ENCODE peak calls at places on chromosomes 11 and 22, in five cellular contexts. O is H1, G is neuronal stem cell, X is mesenchymal stem cell, A is H9. F is an unnamed sample. For H3K79me1, the result is how much of the 10 kb centered on the place peaks cover.

GRCh38 chr11:27864046-27865025 is 164.1 kb upstream of the BDNF start:
- DNase-seq in X (no peak), O (no peak), A (no peak), G (peak), F (no peak)

GRCh38 chr11:37926772-37927171 is 1328.7 kb upstream of the RAG2 start:
- DNase-seq in X (no peak), A (no peak), O (no peak), G (no peak), F (no peak)

GRCh38 chr11:115134886-115135285 is 369.3 kb downstream of the CADM1 start:
- DNase-seq in A (no peak), O (no peak), G (no peak), X (no peak), F (no peak)

GRCh38 chr11:8604078-8604723 is 10.2 kb upstream of the STK33 start:
- DNase-seq in X (peak), A (peak), O (peak), G (peak), F (peak)

GRCh38 chr22:28441720-28442263 is 237.8 kb downstream of the TTC28 start:
- DNase-seq in G (peak), O (no peak), A (no peak), X (no peak), F (no peak)

GRCh38 chr11:111696556-111696955 is 69.6 kb downstream of the PPP2R1B start:
- DNase-seq in X (peak), O (no peak), G (no peak), A (no peak), F (no peak)

GRCh38 chr11:104033134-104033533 is 3.3 kb upstream of the DDI1 start:
- DNase-seq in A (no peak), O (no peak), X (peak), G (no peak), F (no peak)

GRCh38 chr11:26929806-26930517 is 64.0 kb upstream of the FIBIN start:
- DNase-seq in O (no peak), X (peak), A (no peak), G (no peak), F (no peak)

GRCh38 chr11:64173616-64174355 is 7.9 kb upstream of the MACROD1 start:
- DNase-seq in O (no peak), G (no peak), X (peak), A (no peak), F (no peak)

GRCh38 chr11:114886644-114887259 is 208.4 kb downstream of the NXPE2 start:
- DNase-seq in O (no peak), X (no peak), A (no peak), G (no peak), F (no peak)

DNA sequence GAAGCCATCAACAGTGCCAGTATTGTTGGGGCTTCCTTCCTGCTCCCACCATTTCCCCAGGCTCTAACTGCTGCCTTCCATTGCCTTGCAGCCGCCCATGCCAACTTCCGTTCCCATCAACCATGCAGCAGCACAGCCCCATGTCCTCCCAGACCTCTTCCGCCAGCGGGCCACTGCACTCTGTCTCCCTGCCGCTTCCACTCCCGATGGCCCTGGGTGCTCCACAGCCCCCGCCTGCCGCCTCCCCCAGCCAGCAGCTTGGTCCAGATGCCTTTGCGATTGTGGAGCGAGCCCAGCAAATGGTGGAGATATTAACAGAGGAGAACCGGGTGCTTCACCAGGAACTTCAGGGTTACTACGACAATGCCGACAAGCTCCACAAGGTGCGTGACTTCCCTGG is 53.3 kb downstream of the AMOTL1 start:
- DNase-seq in A (no peak), O (no peak), G (no peak), X (no peak), F (no peak)
- H3K79me1 ChIP-seq in A (under half), O (under half), G (under half), X (under half), F (under half)

DNA sequence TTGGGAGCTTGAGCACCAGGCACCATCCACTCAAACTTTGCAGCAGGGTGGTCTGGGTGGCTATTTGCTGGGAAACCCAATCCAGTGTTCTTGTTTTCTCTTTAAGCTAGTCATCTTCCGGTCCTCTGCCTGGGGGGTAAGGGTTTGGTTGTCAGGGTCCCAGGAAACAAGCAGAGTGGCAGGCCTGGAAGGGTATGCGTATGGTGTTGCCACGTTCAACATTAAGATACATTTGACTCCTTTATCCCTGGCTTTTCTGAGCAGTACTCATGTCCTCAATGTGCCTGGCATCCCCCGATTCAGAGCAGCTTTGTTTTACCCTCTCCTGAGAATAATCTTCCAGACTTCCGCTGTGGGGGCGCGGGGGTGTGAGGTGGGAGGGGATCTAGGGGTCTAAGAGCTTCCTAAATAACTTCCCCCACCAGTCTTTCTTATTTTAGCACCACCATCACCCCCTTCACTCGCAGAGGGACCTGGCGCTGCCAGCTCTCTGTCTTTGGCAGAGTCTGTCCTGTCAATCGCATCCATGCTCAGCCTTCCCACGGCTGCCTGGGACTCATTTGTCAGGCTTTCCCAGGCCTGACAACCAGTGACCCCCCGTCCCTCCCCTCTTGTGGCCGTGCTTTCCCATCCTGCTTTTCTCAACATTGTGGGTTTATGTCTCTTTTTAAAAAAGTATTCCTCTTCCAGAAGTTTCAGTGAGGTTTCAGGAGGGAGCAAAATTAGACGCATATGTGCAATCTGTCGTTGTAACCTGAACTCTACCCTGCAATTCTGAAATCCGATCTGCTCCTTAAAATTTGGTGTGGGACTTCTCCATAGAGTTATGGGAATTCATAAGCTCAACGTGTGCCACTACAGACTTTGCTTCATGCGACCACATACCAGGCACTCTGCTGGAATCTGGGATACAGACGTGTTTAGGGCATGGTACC is 27.0 kb upstream of the RBFOX2 start:
- DNase-seq in X (no peak), A (no peak), O (no peak), G (no peak), F (no peak)
- H4K91ac ChIP-seq in X (no peak), A (no peak), O (no peak), G (no peak), F (peak)

GRCh38 chr11:72744474-72744873 is 7.7 kb downstream of the ARAP1 start:
- DNase-seq in A (no peak), O (no peak), G (no peak), X (no peak), F (no peak)
- H2BK12ac ChIP-seq in A (no peak), O (no peak), G (no peak), X (no peak), F (no peak)

GRCh38 chr11:12813371-12814225 is 139.4 kb downstream of the TEAD1 start:
- DNase-seq in O (no peak), G (no peak), A (no peak), X (peak), F (no peak)
- H3K79me1 ChIP-seq in O (under half), G (under half), A (under half), X (under half), F (under half)

DNA sequence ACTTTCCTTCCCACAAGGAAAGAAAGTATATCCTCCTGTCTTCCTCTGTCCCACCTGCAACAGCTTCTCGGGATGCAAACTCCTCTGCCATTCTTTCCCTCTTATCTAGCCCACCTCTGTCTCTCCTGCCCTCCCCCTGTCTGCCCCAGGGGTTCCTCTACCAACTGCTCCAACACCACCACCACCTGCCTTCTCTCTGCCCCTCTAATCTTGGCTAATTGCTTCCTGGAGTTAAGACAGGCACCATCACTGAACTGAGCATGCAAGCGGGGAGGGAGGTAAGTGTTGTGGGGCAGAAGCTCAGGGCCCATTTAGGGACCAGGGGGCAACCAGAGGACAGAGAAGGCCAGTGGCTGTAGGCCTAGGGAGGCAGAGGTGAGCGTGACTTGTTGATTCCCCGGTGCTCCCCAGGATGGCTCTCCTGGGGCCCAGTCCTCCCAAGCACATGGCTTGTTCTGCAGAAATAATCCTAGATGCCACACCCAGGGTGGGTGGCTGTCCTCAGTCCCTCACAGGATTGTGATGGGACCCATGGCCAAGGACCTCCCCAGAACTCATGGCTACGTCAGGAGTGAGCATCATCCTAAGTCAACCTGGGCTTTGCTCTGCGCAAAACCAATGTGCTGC is 111.1 kb downstream of the TP53I11 start:
- DNase-seq in O (no peak), A (no peak), X (no peak), G (no peak), F (no peak)
- H4K91ac ChIP-seq in O (no peak), A (no peak), X (peak), G (no peak), F (no peak)

GRCh38 chr11:24664399-24664798 is 167.5 kb downstream of the LUZP2 start:
- DNase-seq in X (no peak), O (no peak), G (no peak), A (no peak), F (no peak)
- H2BK12ac ChIP-seq in X (no peak), O (no peak), G (no peak), A (no peak), F (no peak)

F was measured in trophoblast cell.